ENCODE peak calls at places on chromosomes 4 and X, in seven cellular contexts. U is AG04450, G is GM06990, T is hepatocyte, Y is K562, Z is esophagus squamous epithelium, I is AG10803. C is an unnamed sample.

GRCh38 chr4:168070903-168071302 is 21.4 kb upstream of the ANXA10 start:
- DNase-seq in Z (no peak), U (no peak), T (no peak), Y (no peak), G (no peak), I (no peak), C (no peak)

GRCh38 chr4:132956951-132957350 is 192.1 kb upstream of the PCDH10 start:
- DNase-seq in U (no peak), Y (no peak), Z (no peak), T (no peak), G (no peak), I (no peak), C (no peak)

GRCh38 chrX:28549839-28550238 is 37.4 kb upstream of the IL1RAPL1 start:
- DNase-seq in U (no peak), Y (no peak), Z (no peak), G (no peak), T (no peak), I (no peak), C (no peak)

GRCh38 chr4:99504804-99505502 is 5.9 kb upstream of the C4orf17 start:
- DNase-seq in T (no peak), Y (no peak), U (no peak), Z (no peak), G (no peak), I (no peak), C (no peak)

GRCh38 chr4:165326831-165327210 is 648 bp upstream of the MSMO1 start:
- DNase-seq in T (peak; percentile 67), Y (peak; percentile 35), G (no peak), Z (peak; percentile 1), U (no peak), I (peak; percentile 27), C (peak; percentile 75)

GRCh38 chr4:168577624-168578023 is 80.8 kb downstream of the PALLD start:
- DNase-seq in U (no peak), G (no peak), Y (no peak), Z (no peak), T (no peak), I (no peak), C (no peak)

GRCh38 chr4:99024481-99025275 is 29.2 kb downstream of the METAP1 start:
- DNase-seq in Y (no peak), U (no peak), G (no peak), Z (no peak), I (no peak), T (no peak), C (no peak)

GRCh38 chr4:52103314-52103713 is 52.2 kb downstream of the SPATA18 start:
- DNase-seq in Y (no peak), U (no peak), G (no peak), I (peak; percentile 29), T (peak; percentile 23), Z (no peak), C (peak; percentile 63)

GRCh38 chr4:3822230-3822947 is 56.2 kb downstream of the ADRA2C start:
- DNase-seq in Y (no peak), U (no peak), T (peak; percentile 25), Z (no peak), G (no peak), I (peak; percentile 6), C (no peak)

GRCh38 chr4:40887690-40888089 is 137.9 kb downstream of the NSUN7 start:
- DNase-seq in Z (no peak), Y (no peak), I (peak; percentile 93), T (no peak), U (peak; percentile 61), G (no peak), C (peak; percentile 98)

GRCh38 chr4:10584042-10584441 is 100.5 kb downstream of the CLNK start:
- DNase-seq in I (peak; percentile 75), U (peak; percentile 53), G (no peak), Z (no peak), Y (no peak), T (peak; percentile 51), C (peak; percentile 76)

GRCh38 chrX:133921764-133922389 is 63.5 kb downstream of the GPC3 start:
- DNase-seq in I (peak; percentile 16), T (peak; percentile 28), G (no peak), Y (peak; percentile 13), Z (no peak), U (no peak), C (peak; percentile 41)

GRCh38 chr4:105128208-105128607 is 18.5 kb upstream of the TET2 start:
- DNase-seq in T (no peak), Z (no peak), G (no peak), Y (no peak), I (no peak), U (no peak), C (no peak)

GRCh38 chr4:138875886-138876608 is 139.5 kb upstream of the NOCT start:
- DNase-seq in G (no peak), Z (no peak), T (no peak), I (peak; percentile 93), Y (no peak), U (peak; percentile 67), C (peak; percentile 62)

GRCh38 chr4:70559216-70559830 is 32.7 kb upstream of the AMBN start:
- DNase-seq in G (no peak), T (peak; percentile 64), I (peak; percentile 40), U (no peak), Z (no peak), Y (peak; percentile 44), C (peak; percentile 38)

GRCh38 chrX:154373340-154374306 is 811 bp downstream of the FLNA start:
- DNase-seq in G (no peak), T (peak; percentile 75), I (peak; percentile 84), Y (no peak), Z (no peak), U (peak; percentile 73), C (peak; percentile 74)

GRCh38 chrX:31590581-31591113 is 518.8 kb upstream of the FTHL17 start:
- DNase-seq in U (peak; percentile 6), Z (no peak), I (peak; percentile 48), Y (peak; percentile 6), G (no peak), T (no peak), C (peak; percentile 52)

GRCh38 chrX:31500920-31501319 is 429.1 kb upstream of the FTHL17 start:
- DNase-seq in U (no peak), T (no peak), I (peak; percentile 14), G (no peak), Y (no peak), Z (no peak), C (peak; percentile 32)

GRCh38 chrX:76148753-76149152 is 24.1 kb upstream of the PBDC1 start:
- DNase-seq in U (no peak), Y (no peak), T (peak; percentile 12), I (peak; percentile 25), Z (no peak), G (peak; percentile 43), C (peak; percentile 43)

GRCh38 chr4:102754044-102754443 is 6.7 kb downstream of the MANBA start:
- DNase-seq in U (no peak), T (no peak), G (no peak), Y (no peak), I (no peak), Z (no peak), C (no peak)

GRCh38 chr4:102758241-102758871 is 2.4 kb downstream of the MANBA start:
- DNase-seq in G (no peak), T (no peak), Z (no peak), I (no peak), Y (no peak), U (no peak), C (no peak)

GRCh38 chr4:102759835-102760644 is 728 bp downstream of the MANBA start:
- DNase-seq in Y (peak; percentile 29), T (peak; percentile 57), G (no peak), U (no peak), I (peak; percentile 45), Z (peak; percentile 11), C (peak; percentile 71)

GRCh38 chr4:102760645-102761477 is at the start of gene MANBA:
- DNase-seq in Y (peak; percentile 89), I (peak; percentile 64), T (peak; percentile 95), Z (peak; percentile 22), U (no peak), G (peak; percentile 89), C (peak; percentile 68)

GRCh38 chr4:102757681-102758080 is 3.1 kb downstream of the MANBA start:
- DNase-seq in Z (no peak), T (peak; percentile 51), Y (no peak), G (no peak), I (no peak), U (no peak), C (no peak)
- H3K4me3 ChIP-seq in Z (no peak overlapping the region), T (no peak overlapping the region), Y (no peak overlapping the region), G (no peak overlapping the region), I (no peak overlapping the region), U (no peak overlapping the region), C (no peak overlapping the region)

DNA sequence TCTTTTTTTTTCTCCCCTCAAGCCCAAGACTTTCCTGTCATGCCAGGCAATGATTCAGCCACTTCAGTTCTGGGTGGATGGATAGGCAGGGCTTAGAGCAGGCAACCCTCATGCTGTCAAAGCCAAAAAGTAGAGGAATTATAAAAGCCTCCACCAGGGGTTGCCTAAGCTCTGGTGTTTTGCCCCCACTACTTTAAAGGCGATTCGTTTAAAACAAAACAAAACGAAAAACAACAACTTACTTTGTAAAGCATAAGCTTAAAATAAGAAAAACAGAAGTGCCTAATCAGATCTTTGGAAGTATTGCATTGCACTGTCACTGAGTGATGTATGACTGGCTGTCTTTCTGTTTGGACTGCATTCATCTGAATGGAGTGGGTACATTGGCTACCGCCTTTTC is 5.3 kb upstream of the IDS start:
- DNase-seq in G (no peak), Y (peak; percentile 14), I (peak; percentile 23), T (no peak), U (no peak), Z (no peak), C (peak; percentile 30)
- TF ChIP-seq CTCF in G (peak; percentile 27), Y (peak; percentile 27), I (peak; percentile 31), T (peak; percentile 13), U (peak; percentile 28), Z (no peak), C (peak; percentile 25)

DNA sequence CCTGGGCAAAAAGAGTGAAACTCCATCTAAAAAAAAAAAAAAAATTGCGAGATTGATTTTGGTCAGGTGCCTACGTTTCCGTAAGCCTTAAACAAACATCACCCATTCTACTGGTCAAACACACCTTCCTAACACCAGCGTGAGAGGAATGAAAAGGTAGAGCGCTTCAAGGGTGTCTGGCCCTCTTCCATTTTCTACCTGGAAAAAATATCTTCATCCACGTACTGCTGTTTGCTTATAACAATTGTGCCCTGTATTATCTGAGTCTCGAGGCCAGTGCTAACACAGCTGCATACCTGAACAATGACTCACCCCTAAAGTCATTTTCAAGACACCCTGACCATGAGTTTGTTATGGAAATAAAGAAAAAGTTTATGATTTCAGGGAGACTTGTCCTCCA is 13.9 kb downstream of the TMSB4X start:
- DNase-seq in I (peak; percentile 58), U (no peak), Y (peak; percentile 22), Z (no peak), G (no peak), T (peak; percentile 84), C (peak; percentile 63)
- H3K4me3 ChIP-seq in I (no peak overlapping the region), U (no peak overlapping the region), Y (no peak overlapping the region), Z (no peak overlapping the region), G (no peak overlapping the region), T (no peak overlapping the region), C (no peak overlapping the region)

GRCh38 chrX:40973619-40974018 is 111.6 kb upstream of the USP9X start:
- DNase-seq in G (no peak), Z (no peak), T (no peak), I (no peak), Y (no peak), U (no peak), C (no peak)
- TF ChIP-seq CTCF in G (no peak), Z (no peak), T (no peak), I (no peak), Y (no peak), U (no peak), C (no peak)

C was measured in fibroblast of mammary gland.